ENCODE peak calls at places on chromosomes 7 and 10, in nine cellular contexts. One of them, this sample, is unnamed.

GRCh38 chr7:111796671-111797070 is 234.4 kb upstream of the IMMP2L start:
- DNase-seq in cardiac muscle cell: no peak
- DNase-seq in right atrium auricular region: no peak
- DNase-seq in cardiac fibroblast: peak
- DNase-seq in lower lobe of right lung: no peak
- DNase-seq in suprapubic skin: no peak
- DNase-seq in WERI-Rb-1: no peak
- DNase-seq in IMR-90: peak
- DNase-seq in fibroblast of the aortic adventitia: peak
- DNase-seq in this sample: peak

GRCh38 chr7:87370660-87371180 is 25.3 kb downstream of the CROT start:
- DNase-seq in cardiac fibroblast: peak
- DNase-seq in cardiac muscle cell: no peak
- DNase-seq in WERI-Rb-1: no peak
- DNase-seq in lower lobe of right lung: no peak
- DNase-seq in suprapubic skin: no peak
- DNase-seq in fibroblast of the aortic adventitia: peak
- DNase-seq in IMR-90: peak
- DNase-seq in right atrium auricular region: no peak
- DNase-seq in this sample: no peak

GRCh38 chr10:103648951-103649532 is 155.5 kb downstream of the NEURL1 start:
- DNase-seq in cardiac fibroblast: peak
- DNase-seq in lower lobe of right lung: peak
- DNase-seq in suprapubic skin: no peak
- DNase-seq in WERI-Rb-1: no peak
- DNase-seq in IMR-90: peak
- DNase-seq in right atrium auricular region: peak
- DNase-seq in cardiac muscle cell: no peak
- DNase-seq in fibroblast of the aortic adventitia: peak
- DNase-seq in this sample: peak

GRCh38 chr10:27248215-27248614 is 7.6 kb upstream of the ACBD5 start:
- DNase-seq in IMR-90: no peak
- DNase-seq in cardiac muscle cell: no peak
- DNase-seq in WERI-Rb-1: no peak
- DNase-seq in suprapubic skin: no peak
- DNase-seq in fibroblast of the aortic adventitia: no peak
- DNase-seq in lower lobe of right lung: no peak
- DNase-seq in cardiac fibroblast: no peak
- DNase-seq in right atrium auricular region: no peak
- DNase-seq in this sample: no peak

GRCh38 chr10:114019226-114019625 is 24.4 kb upstream of the ADRB1 start:
- DNase-seq in lower lobe of right lung: no peak
- DNase-seq in suprapubic skin: no peak
- DNase-seq in right atrium auricular region: no peak
- DNase-seq in IMR-90: no peak
- DNase-seq in cardiac fibroblast: no peak
- DNase-seq in cardiac muscle cell: no peak
- DNase-seq in fibroblast of the aortic adventitia: no peak
- DNase-seq in WERI-Rb-1: no peak
- DNase-seq in this sample: no peak

GRCh38 chr7:6637544-6638229 is 569 bp downstream of the ZNF316 start:
- DNase-seq in cardiac fibroblast: peak
- DNase-seq in fibroblast of the aortic adventitia: no peak
- DNase-seq in cardiac muscle cell: peak
- DNase-seq in IMR-90: peak
- DNase-seq in lower lobe of right lung: peak
- DNase-seq in WERI-Rb-1: peak
- DNase-seq in right atrium auricular region: no peak
- DNase-seq in suprapubic skin: no peak
- DNase-seq in this sample: no peak

GRCh38 chr10:50885097-50885859 is at the start of gene A1CF:
- DNase-seq in suprapubic skin: no peak
- DNase-seq in right atrium auricular region: no peak
- DNase-seq in WERI-Rb-1: no peak
- DNase-seq in cardiac muscle cell: no peak
- DNase-seq in cardiac fibroblast: no peak
- DNase-seq in lower lobe of right lung: no peak
- DNase-seq in IMR-90: no peak
- DNase-seq in fibroblast of the aortic adventitia: no peak
- DNase-seq in this sample: no peak

GRCh38 chr10:72695496-72695895 is 3.6 kb downstream of the MCU start:
- DNase-seq in right atrium auricular region: no peak
- DNase-seq in suprapubic skin: no peak
- DNase-seq in fibroblast of the aortic adventitia: no peak
- DNase-seq in WERI-Rb-1: no peak
- DNase-seq in IMR-90: no peak
- DNase-seq in cardiac muscle cell: no peak
- DNase-seq in cardiac fibroblast: no peak
- DNase-seq in lower lobe of right lung: no peak
- DNase-seq in this sample: no peak

GRCh38 chr10:119543814-119544642 is 1.5 kb upstream of the RGS10 start:
- DNase-seq in WERI-Rb-1: peak
- DNase-seq in cardiac muscle cell: no peak
- DNase-seq in cardiac fibroblast: peak
- DNase-seq in IMR-90: no peak
- DNase-seq in suprapubic skin: no peak
- DNase-seq in right atrium auricular region: no peak
- DNase-seq in fibroblast of the aortic adventitia: peak
- DNase-seq in lower lobe of right lung: no peak
- DNase-seq in this sample: no peak

GRCh38 chr7:11492307-11492706 is 339.7 kb downstream of the THSD7A start:
- DNase-seq in suprapubic skin: no peak
- DNase-seq in lower lobe of right lung: no peak
- DNase-seq in IMR-90: no peak
- DNase-seq in WERI-Rb-1: no peak
- DNase-seq in cardiac muscle cell: no peak
- DNase-seq in fibroblast of the aortic adventitia: no peak
- DNase-seq in cardiac fibroblast: peak
- DNase-seq in right atrium auricular region: no peak
- DNase-seq in this sample: no peak

GRCh38 chr10:25694206-25694933 is 239.7 kb upstream of the MYO3A start:
- DNase-seq in WERI-Rb-1: no peak
- DNase-seq in fibroblast of the aortic adventitia: no peak
- DNase-seq in suprapubic skin: no peak
- DNase-seq in cardiac muscle cell: no peak
- DNase-seq in right atrium auricular region: no peak
- DNase-seq in IMR-90: no peak
- DNase-seq in cardiac fibroblast: no peak
- DNase-seq in lower lobe of right lung: no peak
- DNase-seq in this sample: no peak

GRCh38 chr10:63206997-63207952 is 74.1 kb downstream of the NRBF2 start:
- DNase-seq in WERI-Rb-1: no peak
- DNase-seq in cardiac muscle cell: peak
- DNase-seq in suprapubic skin: no peak
- DNase-seq in cardiac fibroblast: peak
- DNase-seq in lower lobe of right lung: no peak
- DNase-seq in right atrium auricular region: no peak
- DNase-seq in IMR-90: peak
- DNase-seq in fibroblast of the aortic adventitia: peak
- DNase-seq in this sample: peak

GRCh38 chr7:158468700-158469296 is 118.8 kb downstream of the PTPRN2 start:
- DNase-seq in WERI-Rb-1: no peak
- DNase-seq in cardiac muscle cell: no peak
- DNase-seq in suprapubic skin: no peak
- DNase-seq in right atrium auricular region: no peak
- DNase-seq in cardiac fibroblast: no peak
- DNase-seq in fibroblast of the aortic adventitia: no peak
- DNase-seq in IMR-90: no peak
- DNase-seq in lower lobe of right lung: no peak
- DNase-seq in this sample: no peak
- H3K4me3 ChIP-seq in WERI-Rb-1: no peak
- H3K4me3 ChIP-seq in cardiac muscle cell: no peak
- H3K4me3 ChIP-seq in suprapubic skin: no peak
- H3K4me3 ChIP-seq in right atrium auricular region: no peak
- H3K4me3 ChIP-seq in cardiac fibroblast: no peak
- H3K4me3 ChIP-seq in fibroblast of the aortic adventitia: no peak
- H3K4me3 ChIP-seq in IMR-90: no peak
- H3K4me3 ChIP-seq in lower lobe of right lung: no peak
- H3K4me3 ChIP-seq in this sample: no peak

DNA sequence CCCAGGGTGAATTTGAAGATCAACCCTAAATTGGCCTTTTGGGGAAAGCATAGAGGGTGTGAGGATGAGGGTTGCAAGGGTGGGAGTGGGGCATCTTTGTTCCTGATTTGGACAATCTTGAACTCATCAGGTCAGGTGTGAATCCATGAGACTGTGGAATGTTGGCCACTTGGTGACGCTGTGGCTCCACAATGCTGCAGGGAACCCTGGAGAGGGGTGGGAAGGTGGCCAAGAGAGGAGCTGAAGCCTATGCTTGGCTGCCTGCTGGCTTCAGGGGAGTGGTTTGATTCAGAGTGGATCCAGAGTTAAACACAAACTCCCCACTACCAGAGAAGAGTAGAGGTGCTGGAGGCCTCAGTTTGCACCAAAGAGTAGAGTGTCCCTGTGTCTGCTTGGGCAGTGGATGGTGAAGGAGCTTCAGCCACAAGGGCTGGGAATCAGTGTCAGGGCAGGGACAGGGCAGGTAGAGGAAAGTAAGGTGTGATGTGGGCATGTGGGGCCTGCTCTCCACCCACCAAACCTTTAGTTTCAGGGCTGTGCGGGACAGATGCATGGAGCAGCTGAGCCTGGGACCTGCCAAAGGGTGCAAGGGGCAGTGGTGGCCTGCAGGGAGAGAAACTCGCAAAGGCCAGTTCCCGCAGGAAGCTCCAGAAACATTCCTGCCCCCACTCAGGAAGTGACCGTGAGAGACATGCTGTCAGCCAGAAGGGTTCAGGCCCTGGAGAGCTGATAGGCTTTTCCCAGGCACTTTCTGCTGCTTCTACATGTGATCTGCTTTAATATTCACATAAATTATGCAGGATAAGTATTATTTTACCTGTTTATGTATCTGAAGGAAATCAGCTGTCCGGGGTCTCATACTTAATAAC is 81.0 kb upstream of the PRSS58 start:
- DNase-seq in WERI-Rb-1: peak
- DNase-seq in right atrium auricular region: no peak
- DNase-seq in lower lobe of right lung: no peak
- DNase-seq in fibroblast of the aortic adventitia: peak
- DNase-seq in suprapubic skin: no peak
- DNase-seq in IMR-90: peak
- DNase-seq in cardiac fibroblast: peak
- DNase-seq in cardiac muscle cell: peak
- DNase-seq in this sample: peak
- TF ChIP-seq CTCF in WERI-Rb-1: peak
- TF ChIP-seq CTCF in right atrium auricular region: no peak
- TF ChIP-seq CTCF in lower lobe of right lung: no peak
- TF ChIP-seq CTCF in fibroblast of the aortic adventitia: peak
- TF ChIP-seq CTCF in suprapubic skin: peak
- TF ChIP-seq CTCF in IMR-90: peak
- TF ChIP-seq CTCF in cardiac fibroblast: peak
- TF ChIP-seq CTCF in cardiac muscle cell: peak
- TF ChIP-seq CTCF in this sample: no peak

DNA sequence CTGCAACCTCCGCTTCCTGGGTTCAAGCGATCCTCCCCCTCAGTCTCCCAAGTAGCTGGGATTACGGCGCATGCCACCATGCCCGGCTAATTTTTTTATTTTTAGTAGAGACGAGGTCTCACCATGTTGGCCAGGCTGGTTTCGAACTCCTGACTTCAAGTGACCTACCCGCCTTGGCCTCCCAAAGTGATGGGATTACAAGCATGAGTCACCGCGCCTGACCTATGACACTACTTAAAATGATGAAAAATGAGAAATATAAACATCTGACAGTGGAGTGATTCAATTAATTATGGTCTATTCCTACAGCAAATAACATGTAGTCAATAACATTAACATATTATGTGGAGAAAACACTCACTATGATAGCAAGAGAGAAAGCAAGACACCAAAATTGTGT is 2.2 kb downstream of the BRAT1 start:
- DNase-seq in fibroblast of the aortic adventitia: no peak
- DNase-seq in IMR-90: no peak
- DNase-seq in cardiac muscle cell: no peak
- DNase-seq in WERI-Rb-1: no peak
- DNase-seq in suprapubic skin: no peak
- DNase-seq in lower lobe of right lung: peak
- DNase-seq in cardiac fibroblast: no peak
- DNase-seq in right atrium auricular region: no peak
- DNase-seq in this sample: no peak
- H3K4me3 ChIP-seq in fibroblast of the aortic adventitia: no peak
- H3K4me3 ChIP-seq in IMR-90: no peak
- H3K4me3 ChIP-seq in cardiac muscle cell: no peak
- H3K4me3 ChIP-seq in WERI-Rb-1: peak
- H3K4me3 ChIP-seq in suprapubic skin: no peak
- H3K4me3 ChIP-seq in lower lobe of right lung: no peak
- H3K4me3 ChIP-seq in cardiac fibroblast: no peak
- H3K4me3 ChIP-seq in right atrium auricular region: no peak
- H3K4me3 ChIP-seq in this sample: no peak

GRCh38 chr10:121302541-121303180 is 295.6 kb downstream of the FGFR2 start:
- DNase-seq in suprapubic skin: no peak
- DNase-seq in cardiac muscle cell: no peak
- DNase-seq in right atrium auricular region: no peak
- DNase-seq in cardiac fibroblast: no peak
- DNase-seq in fibroblast of the aortic adventitia: no peak
- DNase-seq in WERI-Rb-1: no peak
- DNase-seq in IMR-90: no peak
- DNase-seq in lower lobe of right lung: no peak
- DNase-seq in this sample: no peak
- TF ChIP-seq CTCF in suprapubic skin: no peak
- TF ChIP-seq CTCF in cardiac muscle cell: no peak
- TF ChIP-seq CTCF in right atrium auricular region: no peak
- TF ChIP-seq CTCF in cardiac fibroblast: no peak
- TF ChIP-seq CTCF in fibroblast of the aortic adventitia: no peak
- TF ChIP-seq CTCF in WERI-Rb-1: no peak
- TF ChIP-seq CTCF in IMR-90: no peak
- TF ChIP-seq CTCF in lower lobe of right lung: no peak
- TF ChIP-seq CTCF in this sample: no peak